ENCODE peak calls at places on chromosome 15, in five cellular contexts. P, L, J, D and C are unnamed samples.

GRCh38 chr15:69410290-69410874 is 3.8 kb upstream of the KIF23 start:
- DNase-seq in J (peak), P (peak), L (no peak), D (no peak), C (peak)

GRCh38 chr15:75904241-75904631 is 558 bp downstream of the FBXO22 start:
- DNase-seq in D (no peak), P (peak), L (peak), J (peak), C (peak)

GRCh38 chr15:47675735-47676134 is 41.6 kb upstream of the SEMA6D start:
- DNase-seq in J (no peak), D (no peak), L (no peak), P (no peak), C (no peak)

GRCh38 chr15:67835349-67836133 is 4.3 kb downstream of the RNU6-1 start:
- DNase-seq in J (no peak), P (no peak), L (no peak), D (no peak), C (no peak)

GRCh38 chr15:58573270-58573669 is 141.5 kb downstream of the LIPC start:
- DNase-seq in L (no peak), J (no peak), P (no peak), D (no peak), C (no peak)

GRCh38 chr15:91710072-91710471 is 143.4 kb upstream of the SLCO3A1 start:
- DNase-seq in J (no peak), P (no peak), L (no peak), D (no peak), C (peak)

GRCh38 chr15:57652481-57652880 is 54.0 kb upstream of the POLR2M start:
- DNase-seq in J (no peak), L (no peak), D (no peak), P (no peak), C (no peak)

GRCh38 chr15:28243901-28244300 is 78.1 kb downstream of the HERC2 start:
- DNase-seq in D (no peak), L (no peak), J (no peak), P (no peak), C (no peak)

GRCh38 chr15:89122532-89123525 is 34.6 kb downstream of the ABHD2 start:
- DNase-seq in D (no peak), L (no peak), P (peak), J (peak), C (peak)

GRCh38 chr15:63524316-63525015 is 20.1 kb downstream of the USP3 start:
- DNase-seq in D (no peak), L (no peak), J (no peak), P (no peak), C (no peak)

GRCh38 chr15:25481208-25481862 is 42.5 kb upstream of the UBE3A start:
- DNase-seq in D (no peak), L (peak), P (no peak), J (peak), C (peak)

GRCh38 chr15:55110446-55110845 is 86.3 kb downstream of the RSL24D1 start:
- DNase-seq in J (no peak), L (no peak), D (no peak), P (no peak), C (no peak)

GRCh38 chr15:31326729-31327673 is at the start of gene KLF13:
- DNase-seq in P (peak), D (no peak), J (peak), L (peak), C (no peak)

DNA sequence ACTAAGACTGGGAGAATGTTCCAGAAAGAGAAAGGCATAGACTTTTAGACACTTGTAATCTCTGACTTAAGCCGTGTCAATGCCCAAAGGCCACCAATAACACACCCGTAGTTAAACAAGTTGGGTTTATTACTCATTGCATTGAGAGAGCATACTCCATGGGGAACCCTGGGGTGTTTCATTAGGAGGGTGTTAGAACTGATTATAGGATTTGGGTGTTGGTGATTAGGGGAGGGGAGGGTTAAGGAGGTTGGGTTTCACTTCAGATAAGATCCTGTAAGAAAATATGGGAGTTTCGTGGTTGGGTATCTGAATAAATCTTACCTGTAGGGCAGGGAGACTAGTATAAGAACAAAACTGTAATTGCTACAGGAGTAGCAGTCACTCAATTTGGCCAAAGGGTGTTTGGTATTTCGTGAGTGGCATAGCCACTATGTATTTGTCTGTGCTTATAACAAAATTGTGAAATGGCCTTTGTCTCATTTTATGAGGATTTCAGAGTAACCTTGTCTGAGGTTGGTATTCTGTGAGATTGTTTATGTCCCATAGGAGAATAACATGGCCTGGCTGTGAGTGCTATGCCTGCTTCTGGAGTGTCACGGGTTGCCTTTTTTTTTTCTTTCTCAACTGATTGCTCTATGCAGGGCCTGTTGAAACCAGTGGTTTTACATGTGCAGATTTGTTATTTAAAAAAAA is 2.9 kb downstream of the HACD3 start:
- DNase-seq in P (peak), D (no peak), J (peak), L (no peak), C (no peak)
- H3K27ac ChIP-seq in P (no peak), D (no peak), J (no peak), L (no peak), C (peak)

GRCh38 chr15:73175382-73175781 is 123.1 kb downstream of the NEO1 start:
- DNase-seq in P (no peak), L (no peak), J (no peak), D (no peak), C (no peak)
- H3K27ac ChIP-seq in P (no peak), L (no peak), J (no peak), D (no peak), C (no peak)

DNA sequence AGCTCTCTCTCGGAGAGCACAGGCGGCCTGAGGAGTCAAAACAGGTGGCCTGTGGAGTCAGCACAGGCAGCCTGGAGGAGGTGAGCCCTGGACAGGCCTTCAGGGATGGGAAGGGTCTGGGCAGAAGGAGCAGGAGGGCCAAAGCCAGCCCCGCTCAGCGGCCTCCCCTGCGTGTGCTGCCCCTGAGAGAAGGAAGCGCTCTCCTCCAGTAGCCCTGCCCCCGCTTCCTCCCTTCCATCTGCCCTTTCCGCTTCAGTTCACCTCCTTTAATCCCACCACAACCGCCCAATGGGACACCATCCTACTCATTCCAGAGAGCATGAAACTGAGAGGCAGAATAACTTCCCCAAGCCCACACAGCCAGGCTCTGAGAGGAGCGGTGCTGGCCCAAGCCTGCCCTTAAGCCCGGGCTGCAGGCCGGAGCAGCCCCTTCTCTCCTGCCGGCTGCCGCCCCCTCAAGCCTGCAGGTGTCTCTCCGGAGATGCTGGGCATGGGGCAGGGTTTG is 3.2 kb upstream of the NR2E3 start:
- DNase-seq in D (no peak), P (no peak), J (no peak), L (no peak), C (no peak)
- H3K27ac ChIP-seq in D (no peak), P (no peak), J (no peak), L (no peak), C (no peak)

GRCh38 chr15:86634992-86635608 is 555.4 kb downstream of the AGBL1 start:
- DNase-seq in L (no peak), J (no peak), D (no peak), P (no peak), C (no peak)

GRCh38 chr15:86629957-86630356 is 550.3 kb downstream of the AGBL1 start:
- DNase-seq in J (no peak), D (no peak), P (no peak), L (no peak), C (no peak)

GRCh38 chr15:86634146-86634545 is 554.5 kb downstream of the AGBL1 start:
- DNase-seq in D (no peak), L (no peak), J (no peak), P (no peak), C (peak)

GRCh38 chr15:86629409-86629808 is 549.7 kb downstream of the AGBL1 start:
- DNase-seq in J (no peak), L (no peak), D (no peak), P (no peak), C (no peak)

GRCh38 chr15:86630946-86631345 is 551.3 kb downstream of the AGBL1 start:
- DNase-seq in J (no peak), D (no peak), P (no peak), L (no peak), C (no peak)
- H3K27ac ChIP-seq in J (no peak), D (no peak), P (no peak), L (no peak), C (no peak)

GRCh38 chr15:94232107-94232506 is 746 bp downstream of the MCTP2 start:
- DNase-seq in L (no peak), J (no peak), D (no peak), P (no peak), C (no peak)

GRCh38 chr15:94230436-94230885 is 900 bp upstream of the MCTP2 start:
- DNase-seq in L (no peak), P (no peak), J (no peak), D (no peak), C (no peak)

GRCh38 chr15:94231728-94232086 is 346 bp downstream of the MCTP2 start:
- DNase-seq in L (no peak), P (no peak), D (no peak), J (peak), C (peak)

GRCh38 chr15:94230886-94231727 is at the start of gene MCTP2:
- DNase-seq in J (peak), L (no peak), D (no peak), P (peak), C (peak)

GRCh38 chr15:94229591-94230365 is 1.6 kb upstream of the MCTP2 start:
- DNase-seq in D (no peak), L (no peak), P (no peak), J (peak), C (peak)
- H3K27ac ChIP-seq in D (no peak), L (no peak), P (no peak), J (no peak), C (peak)

GRCh38 chr15:76982356-76982755 is 12.6 kb upstream of the PSTPIP1 start:
- DNase-seq in P (no peak), J (no peak), D (no peak), L (no peak), C (no peak)
- H3K27ac ChIP-seq in P (no peak), J (no peak), D (no peak), L (no peak), C (no peak)

GRCh38 chr15:84905016-84905916 is 20.8 kb downstream of the SLC28A1 start:
- DNase-seq in J (no peak), L (no peak), P (no peak), D (no peak), C (no peak)
- H3K27ac ChIP-seq in J (peak), L (no peak), P (no peak), D (no peak), C (no peak)

DNA sequence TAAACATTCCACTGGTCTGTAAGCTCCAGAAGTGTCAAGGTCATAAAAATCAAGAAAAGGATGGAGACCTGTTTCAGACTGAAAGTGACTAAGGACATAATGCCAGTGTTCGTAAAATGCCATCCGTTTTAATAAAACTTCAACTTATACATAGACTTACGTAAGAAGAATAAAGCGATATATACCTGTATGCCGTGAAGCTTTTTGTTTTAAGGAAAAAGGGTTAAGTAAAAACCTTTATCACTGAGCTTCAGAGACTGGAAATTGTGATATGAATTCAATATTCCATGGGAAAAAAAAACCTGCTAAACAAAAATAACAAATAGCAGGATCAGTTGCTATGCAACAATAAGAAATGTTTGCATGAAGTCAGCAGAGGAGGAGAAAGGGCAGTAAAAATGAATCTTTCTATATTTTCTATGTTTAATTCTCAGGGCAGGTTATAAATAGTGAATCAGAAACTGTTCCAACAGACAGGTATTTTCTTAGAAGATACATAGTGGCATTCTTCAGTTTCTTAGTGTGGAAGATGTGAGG is 42.5 kb downstream of the CHSY1 start:
- DNase-seq in P (no peak), L (no peak), D (no peak), J (no peak), C (no peak)
- H3K27ac ChIP-seq in P (no peak), L (no peak), D (no peak), J (no peak), C (no peak)

GRCh38 chr15:65792130-65792987 is at the start of gene DENND4A:
- DNase-seq in J (peak), D (peak), P (peak), L (peak), C (peak)

GRCh38 chr15:65792988-65793812 is 1.1 kb upstream of the DENND4A start:
- DNase-seq in D (no peak), L (no peak), J (no peak), P (no peak), C (no peak)

GRCh38 chr15:65791335-65792129 is 561 bp downstream of the DENND4A start:
- DNase-seq in J (peak), L (peak), D (peak), P (no peak), C (peak)

GRCh38 chr15:65795663-65796201 is 3.6 kb upstream of the DENND4A start:
- DNase-seq in D (no peak), L (no peak), P (no peak), J (no peak), C (no peak)

GRCh38 chr15:65793813-65794104 is 1.7 kb upstream of the DENND4A start:
- DNase-seq in D (no peak), P (no peak), J (no peak), L (no peak), C (no peak)
- H3K27ac ChIP-seq in D (no peak), P (no peak), J (peak), L (no peak), C (no peak)